ENCODE peak calls at places on chromosomes 12 and 14, in five cellular contexts. O is PC-3; L is CD8-positive, alpha-beta T cell; S is pancreas; D is OCI-LY7. V is an unnamed sample.

GRCh38 chr12:13241833-13242232 is 45.3 kb downstream of the EMP1 start:
- DNase-seq in O (peak; percentile 61), L (no peak), S (no peak), D (no peak), V (no peak)

GRCh38 chr14:60085085-60085484 is 6.6 kb upstream of the PCNX4 start:
- DNase-seq in O (no peak), L (no peak), S (no peak), D (no peak), V (no peak)

GRCh38 chr12:57151741-57152407 is 4.5 kb upstream of the LRP1-AS start:
- DNase-seq in O (peak; percentile 81), L (no peak), S (peak; percentile 39), D (no peak), V (no peak)

GRCh38 chr14:104706733-104707628 is 17.0 kb upstream of the ADSS1 start:
- DNase-seq in O (no peak), L (no peak), S (no peak), D (no peak), V (no peak)

GRCh38 chr12:94670885-94671284 is 20.5 kb upstream of the TMCC3 start:
- DNase-seq in O (no peak), L (no peak), S (no peak), D (no peak), V (no peak)

GRCh38 chr12:111408686-111409402 is 3.1 kb downstream of the SH2B3 start:
- DNase-seq in O (no peak), L (no peak), S (no peak), D (peak; percentile 28), V (no peak)

GRCh38 chr12:49956663-49957569 is 4.8 kb upstream of the AQP5 start:
- DNase-seq in O (no peak), L (no peak), S (peak; percentile 12), D (no peak), V (no peak)

GRCh38 chr14:67487937-67488893 is at the start of gene TMEM229B:
- DNase-seq in O (no peak), L (peak; percentile 77), S (no peak), D (peak; percentile 95), V (no peak)

GRCh38 chr14:67411820-67412421 is at the start of gene PLEK2:
- DNase-seq in O (peak; percentile 86), L (peak; percentile 32), S (peak; percentile 91), D (no peak), V (no peak)

GRCh38 chr14:59160492-59160891 is 28.0 kb upstream of the DAAM1 start:
- DNase-seq in O (no peak), L (no peak), S (no peak), D (no peak), V (no peak)

GRCh38 chr14:93892923-93893549 is 34.1 kb upstream of the FAM181A start:
- DNase-seq in O (peak; percentile 69), L (peak; percentile 73), S (peak; percentile 84), D (peak; percentile 66), V (no peak)

GRCh38 chr12:674272-674781 is 11.1 kb upstream of the NINJ2 start:
- DNase-seq in O (peak; percentile 5), L (peak; percentile 65), S (no peak), D (peak; percentile 71), V (no peak)

GRCh38 chr12:120834489-120835303 is 69.5 kb downstream of the SPPL3 start:
- DNase-seq in O (no peak), L (no peak), S (no peak), D (no peak), V (no peak)

GRCh38 chr14:90999299-90999698 is 61.1 kb downstream of the RPS6KA5 start:
- DNase-seq in O (no peak), L (no peak), S (no peak), D (no peak), V (no peak)

GRCh38 chr12:108335349-108336119 is 3.6 kb downstream of the CMKLR1 start:
- DNase-seq in O (no peak), L (no peak), S (no peak), D (no peak), V (no peak)

GRCh38 chr12:16893426-16893825 is 287.5 kb upstream of the LMO3 start:
- DNase-seq in O (no peak), L (no peak), S (no peak), D (no peak), V (no peak)

GRCh38 chr12:46209165-46209564 is 59.7 kb downstream of the SLC38A1 start:
- DNase-seq in O (peak; percentile 80), L (no peak), S (no peak), D (no peak), V (no peak)

GRCh38 chr14:105487449-105487985 is 831 bp downstream of the CRIP1 start:
- DNase-seq in O (no peak), L (peak; percentile 79), S (no peak), D (no peak), V (no peak)

GRCh38 chr14:62654641-62655040 is 390.6 kb downstream of the KCNH5 start:
- DNase-seq in O (no peak), L (no peak), S (no peak), D (no peak), V (no peak)

GRCh38 chr14:51189600-51190376 is 50.3 kb upstream of the TMX1 start:
- DNase-seq in O (peak; percentile 87), L (no peak), S (no peak), D (no peak), V (no peak)

GRCh38 chr14:26966942-26967341 is 369.1 kb upstream of the NOVA1 start:
- DNase-seq in O (peak; percentile 9), L (no peak), S (no peak), D (no peak), V (no peak)

GRCh38 chr14:56059054-56059453 is 59.2 kb upstream of the PELI2 start:
- DNase-seq in O (no peak), L (no peak), S (no peak), D (no peak), V (no peak)

GRCh38 chr14:101965796-101966718 is 1.7 kb downstream of the DYNC1H1 start:
- DNase-seq in O (peak; percentile 48), L (no peak), S (no peak), D (peak; percentile 31), V (no peak)

GRCh38 chr14:51095854-51096823 is 1.2 kb upstream of the TRIM9 start:
- DNase-seq in O (no peak), L (no peak), S (no peak), D (no peak), V (no peak)

GRCh38 chr14:102777711-102778615 is 714 bp downstream of the TRAF3 start:
- DNase-seq in O (peak; percentile 18), L (peak; percentile 23), S (no peak), D (peak; percentile 19), V (no peak)

GRCh38 chr14:101476258-101476930 is 84.9 kb upstream of the DIO3 start:
- DNase-seq in O (peak; percentile 45), L (no peak), S (no peak), D (no peak), V (no peak)

GRCh38 chr12:125470838-125471775 is 405.9 kb downstream of the AACS start:
- DNase-seq in O (no peak), L (no peak), S (no peak), D (no peak), V (no peak)

GRCh38 chr12:46998811-46999368 is 80.5 kb upstream of the PCED1B start:
- DNase-seq in O (peak; percentile 86), L (no peak), S (no peak), D (no peak), V (no peak)

GRCh38 chr12:72269491-72269890 is 2.7 kb upstream of the TRHDE start:
- DNase-seq in O (peak; percentile 71), L (no peak), S (no peak), D (no peak), V (no peak)

GRCh38 chr14:92686763-92687427 is 61.5 kb downstream of the LGMN start:
- DNase-seq in O (peak; percentile 74), L (peak; percentile 54), S (peak; percentile 94), D (peak; percentile 43), V (no peak)
- H3K4me3 ChIP-seq in O (no peak overlapping the region), L (no peak overlapping the region), S (peak overlapping the region; percentile 39), D (no peak overlapping the region), V (peak overlapping the region; percentile 30)

DNA sequence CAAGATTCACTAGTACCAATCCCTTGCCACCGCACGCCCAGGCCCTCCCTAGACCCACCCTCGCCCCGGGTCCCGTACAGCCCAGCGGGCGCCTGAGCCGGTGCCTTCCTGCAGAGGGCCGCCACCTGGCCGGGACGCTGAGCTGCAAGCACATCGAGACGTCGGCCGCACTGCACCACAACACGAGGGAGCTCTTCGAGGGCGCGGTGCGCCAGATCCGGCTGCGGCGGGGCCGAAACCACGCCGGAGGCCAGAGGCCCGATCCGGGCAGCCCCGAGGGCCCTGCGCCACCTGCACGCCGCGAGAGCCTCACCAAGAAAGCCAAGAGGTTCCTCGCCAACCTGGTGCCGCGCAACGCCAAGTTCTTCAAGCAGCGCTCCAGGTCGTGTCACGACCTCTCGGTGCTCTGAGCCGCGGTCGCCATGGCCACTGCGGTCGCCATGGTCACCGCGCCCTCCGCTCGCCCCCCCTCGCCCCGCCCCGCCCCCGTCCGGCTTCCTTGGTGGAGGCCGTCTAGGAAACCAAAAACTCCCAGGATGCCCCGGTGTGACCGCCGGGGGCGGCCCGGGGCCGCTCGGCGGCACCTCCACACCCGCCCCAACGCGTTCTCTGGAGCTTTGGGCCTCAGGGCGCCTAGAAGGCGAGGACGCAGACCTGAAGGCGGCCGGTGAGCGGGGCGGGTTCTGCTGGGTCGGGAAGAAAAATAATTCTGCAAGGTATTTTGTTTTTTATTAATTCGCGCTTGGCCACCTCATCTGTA is 3.7 kb downstream of the REM2 start:
- DNase-seq in O (peak; percentile 74), L (peak; percentile 71), S (peak; percentile 89), D (peak; percentile 86), V (no peak)
- TF ChIP-seq CTCF in O (no peak), L (no peak), S (no peak), D (peak; percentile 65), V (peak; percentile 32)

GRCh38 chr14:69484444-69485113 is at the start of gene PLEKHD1:
- DNase-seq in O (peak; percentile 56), L (no peak), S (peak; percentile 82), D (no peak), V (no peak)
- H3K4me3 ChIP-seq in O (peak within 1 kb of the TSS; percentile 67), L (no peak within 1 kb of the TSS), S (peak within 1 kb of the TSS; percentile 35), D (no peak within 1 kb of the TSS), V (no peak within 1 kb of the TSS)

GRCh38 chr14:69400154-69400553 is 1.7 kb downstream of the SLC39A9 start:
- DNase-seq in O (no peak), L (no peak), S (no peak), D (no peak), V (no peak)

GRCh38 chr14:69398818-69399210 is 322 bp downstream of the SLC39A9 start:
- DNase-seq in O (no peak), L (no peak), S (no peak), D (no peak), V (no peak)

GRCh38 chr14:69395929-69396328 is 2.2 kb downstream of the ERH start:
- DNase-seq in O (no peak), L (no peak), S (no peak), D (no peak), V (no peak)

GRCh38 chr14:69399750-69400149 is 1.3 kb downstream of the SLC39A9 start:
- DNase-seq in O (no peak), L (no peak), S (no peak), D (no peak), V (no peak)

GRCh38 chr14:69398053-69398817 is at the start of the genes ERH and SLC39A9:
- DNase-seq in O (peak; percentile 98), L (peak; percentile 96), S (peak; percentile 97), D (peak; percentile 99), V (peak; percentile 83)
- TF ChIP-seq CTCF in O (no peak), L (no peak), S (no peak), D (no peak), V (no peak)

GRCh38 chr14:84071061-84071460 is 1458.9 kb upstream of the FLRT2 start:
- DNase-seq in O (no peak), L (no peak), S (no peak), D (no peak), V (no peak)
- H3K4me3 ChIP-seq in O (no peak overlapping the region), L (no peak overlapping the region), S (no peak overlapping the region), D (no peak overlapping the region), V (no peak overlapping the region)

V was measured in AG04449.